ENCODE peak calls at places on chromosomes 1 and 21, in ten cellular contexts. One of them, this sample, is unnamed.

GRCh38 chr1:92907949-92908684 is 53.1 kb downstream of the DIPK1A start:
- DNase-seq in lower lobe of right lung: no peak
- DNase-seq in heart left ventricle: no peak
- DNase-seq in lower leg skin: no peak
- DNase-seq in stomach: no peak
- DNase-seq in ovary: no peak
- DNase-seq in tibial nerve: no peak
- DNase-seq in psoas muscle: no peak
- DNase-seq in LNCaP clone FGC: no peak
- DNase-seq in mucosa of descending colon: no peak
- DNase-seq in this sample: no peak

GRCh38 chr1:103267893-103268292 is 159.6 kb upstream of the COL11A1 start:
- DNase-seq in lower lobe of right lung: no peak
- DNase-seq in heart left ventricle: no peak
- DNase-seq in lower leg skin: no peak
- DNase-seq in stomach: no peak
- DNase-seq in ovary: no peak
- DNase-seq in tibial nerve: no peak
- DNase-seq in psoas muscle: no peak
- DNase-seq in LNCaP clone FGC: no peak
- DNase-seq in mucosa of descending colon: no peak
- DNase-seq in this sample: no peak

GRCh38 chr1:2986549-2987305 is 34.5 kb upstream of the ACTRT2 start:
- DNase-seq in lower lobe of right lung: no peak
- DNase-seq in heart left ventricle: no peak
- DNase-seq in lower leg skin: no peak
- DNase-seq in stomach: no peak
- DNase-seq in ovary: no peak
- DNase-seq in tibial nerve: no peak
- DNase-seq in psoas muscle: no peak
- DNase-seq in LNCaP clone FGC: no peak
- DNase-seq in mucosa of descending colon: peak
- DNase-seq in this sample: no peak

GRCh38 chr1:240171907-240172306 is 80.2 kb downstream of the FMN2 start:
- DNase-seq in lower lobe of right lung: no peak
- DNase-seq in heart left ventricle: no peak
- DNase-seq in lower leg skin: no peak
- DNase-seq in stomach: no peak
- DNase-seq in ovary: no peak
- DNase-seq in tibial nerve: no peak
- DNase-seq in psoas muscle: no peak
- DNase-seq in LNCaP clone FGC: no peak
- DNase-seq in mucosa of descending colon: no peak
- DNase-seq in this sample: no peak

GRCh38 chr1:14909920-14910466 is 243.6 kb upstream of the TMEM51 start:
- DNase-seq in lower lobe of right lung: no peak
- DNase-seq in heart left ventricle: no peak
- DNase-seq in lower leg skin: no peak
- DNase-seq in stomach: no peak
- DNase-seq in ovary: no peak
- DNase-seq in tibial nerve: no peak
- DNase-seq in psoas muscle: no peak
- DNase-seq in LNCaP clone FGC: no peak
- DNase-seq in mucosa of descending colon: no peak
- DNase-seq in this sample: no peak

GRCh38 chr1:206538086-206538781 is 30.9 kb downstream of the RASSF5 start:
- DNase-seq in lower lobe of right lung: no peak
- DNase-seq in heart left ventricle: no peak
- DNase-seq in lower leg skin: no peak
- DNase-seq in stomach: peak
- DNase-seq in ovary: no peak
- DNase-seq in tibial nerve: no peak
- DNase-seq in psoas muscle: no peak
- DNase-seq in LNCaP clone FGC: no peak
- DNase-seq in mucosa of descending colon: no peak
- DNase-seq in this sample: no peak

GRCh38 chr1:210739627-210740026 is 394.3 kb downstream of the KCNH1 start:
- DNase-seq in lower lobe of right lung: no peak
- DNase-seq in heart left ventricle: no peak
- DNase-seq in lower leg skin: no peak
- DNase-seq in stomach: no peak
- DNase-seq in ovary: no peak
- DNase-seq in tibial nerve: no peak
- DNase-seq in psoas muscle: no peak
- DNase-seq in LNCaP clone FGC: no peak
- DNase-seq in mucosa of descending colon: no peak
- DNase-seq in this sample: peak

GRCh38 chr21:38979271-38980196 is 173.8 kb downstream of the ETS2 start:
- DNase-seq in lower lobe of right lung: no peak
- DNase-seq in heart left ventricle: no peak
- DNase-seq in lower leg skin: no peak
- DNase-seq in stomach: no peak
- DNase-seq in ovary: no peak
- DNase-seq in tibial nerve: no peak
- DNase-seq in psoas muscle: no peak
- DNase-seq in LNCaP clone FGC: no peak
- DNase-seq in mucosa of descending colon: no peak
- DNase-seq in this sample: no peak

GRCh38 chr1:209190591-209191241 is 392.8 kb upstream of the CAMK1G start:
- DNase-seq in lower lobe of right lung: peak
- DNase-seq in heart left ventricle: peak
- DNase-seq in lower leg skin: no peak
- DNase-seq in stomach: peak
- DNase-seq in ovary: no peak
- DNase-seq in tibial nerve: no peak
- DNase-seq in psoas muscle: no peak
- DNase-seq in LNCaP clone FGC: no peak
- DNase-seq in mucosa of descending colon: no peak
- DNase-seq in this sample: no peak

GRCh38 chr1:29643281-29643680 is 407.0 kb downstream of the PTPRU start:
- DNase-seq in lower lobe of right lung: no peak
- DNase-seq in heart left ventricle: no peak
- DNase-seq in lower leg skin: peak
- DNase-seq in stomach: no peak
- DNase-seq in ovary: no peak
- DNase-seq in tibial nerve: no peak
- DNase-seq in psoas muscle: no peak
- DNase-seq in LNCaP clone FGC: no peak
- DNase-seq in mucosa of descending colon: no peak
- DNase-seq in this sample: peak

GRCh38 chr1:217747156-217747769 is 116.1 kb downstream of the SPATA17 start:
- DNase-seq in lower lobe of right lung: no peak
- DNase-seq in heart left ventricle: no peak
- DNase-seq in lower leg skin: no peak
- DNase-seq in stomach: no peak
- DNase-seq in ovary: no peak
- DNase-seq in tibial nerve: no peak
- DNase-seq in psoas muscle: no peak
- DNase-seq in LNCaP clone FGC: no peak
- DNase-seq in mucosa of descending colon: no peak
- DNase-seq in this sample: no peak

GRCh38 chr1:219926363-219926998 is 1.9 kb downstream of the SLC30A10 start:
- DNase-seq in lower lobe of right lung: no peak
- DNase-seq in heart left ventricle: no peak
- DNase-seq in lower leg skin: no peak
- DNase-seq in stomach: no peak
- DNase-seq in ovary: no peak
- DNase-seq in tibial nerve: no peak
- DNase-seq in psoas muscle: no peak
- DNase-seq in LNCaP clone FGC: no peak
- DNase-seq in mucosa of descending colon: no peak
- DNase-seq in this sample: no peak

GRCh38 chr1:45543599-45544417 is 6.8 kb upstream of the AKR1A1 start:
- DNase-seq in lower lobe of right lung: peak
- DNase-seq in heart left ventricle: peak
- DNase-seq in lower leg skin: peak
- DNase-seq in stomach: peak
- DNase-seq in ovary: peak
- DNase-seq in tibial nerve: no peak
- DNase-seq in psoas muscle: peak
- DNase-seq in LNCaP clone FGC: no peak
- DNase-seq in mucosa of descending colon: peak
- DNase-seq in this sample: no peak

GRCh38 chr1:59107516-59107915 is 189.4 kb upstream of the FGGY start:
- DNase-seq in lower lobe of right lung: no peak
- DNase-seq in heart left ventricle: peak
- DNase-seq in lower leg skin: peak
- DNase-seq in stomach: peak
- DNase-seq in ovary: peak
- DNase-seq in tibial nerve: peak
- DNase-seq in psoas muscle: peak
- DNase-seq in LNCaP clone FGC: no peak
- DNase-seq in mucosa of descending colon: no peak
- DNase-seq in this sample: peak

GRCh38 chr1:1778827-1779675 is 781 bp upstream of the NADK start:
- DNase-seq in lower lobe of right lung: peak
- DNase-seq in heart left ventricle: peak
- DNase-seq in lower leg skin: peak
- DNase-seq in stomach: peak
- DNase-seq in ovary: peak
- DNase-seq in tibial nerve: peak
- DNase-seq in psoas muscle: peak
- DNase-seq in LNCaP clone FGC: peak
- DNase-seq in mucosa of descending colon: peak
- DNase-seq in this sample: peak

GRCh38 chr1:35633526-35633925 is 7.8 kb downstream of the PSMB2 start:
- DNase-seq in lower lobe of right lung: no peak
- DNase-seq in heart left ventricle: no peak
- DNase-seq in lower leg skin: no peak
- DNase-seq in stomach: no peak
- DNase-seq in ovary: no peak
- DNase-seq in tibial nerve: no peak
- DNase-seq in psoas muscle: no peak
- DNase-seq in LNCaP clone FGC: no peak
- DNase-seq in mucosa of descending colon: no peak
- DNase-seq in this sample: no peak

GRCh38 chr1:36771222-36771621 is 263.1 kb downstream of the GRIK3 start:
- DNase-seq in lower lobe of right lung: no peak
- DNase-seq in heart left ventricle: no peak
- DNase-seq in lower leg skin: no peak
- DNase-seq in stomach: no peak
- DNase-seq in ovary: no peak
- DNase-seq in tibial nerve: no peak
- DNase-seq in psoas muscle: no peak
- DNase-seq in LNCaP clone FGC: no peak
- DNase-seq in mucosa of descending colon: no peak
- DNase-seq in this sample: no peak

GRCh38 chr1:183281039-183281438 is 95.0 kb downstream of the LAMC2 start:
- DNase-seq in lower lobe of right lung: peak
- DNase-seq in heart left ventricle: no peak
- DNase-seq in lower leg skin: peak
- DNase-seq in stomach: peak
- DNase-seq in ovary: peak
- DNase-seq in tibial nerve: peak
- DNase-seq in psoas muscle: peak
- DNase-seq in LNCaP clone FGC: no peak
- DNase-seq in mucosa of descending colon: no peak
- DNase-seq in this sample: peak

GRCh38 chr1:180631197-180631765 is 541 bp upstream of the XPR1 start:
- DNase-seq in lower lobe of right lung: no peak
- DNase-seq in heart left ventricle: no peak
- DNase-seq in lower leg skin: no peak
- DNase-seq in stomach: no peak
- DNase-seq in ovary: no peak
- DNase-seq in tibial nerve: no peak
- DNase-seq in psoas muscle: no peak
- DNase-seq in LNCaP clone FGC: no peak
- DNase-seq in mucosa of descending colon: no peak
- DNase-seq in this sample: no peak
- H3K4me3 ChIP-seq in lower lobe of right lung: no peak
- H3K4me3 ChIP-seq in heart left ventricle: no peak
- H3K4me3 ChIP-seq in lower leg skin: no peak
- H3K4me3 ChIP-seq in stomach: no peak
- H3K4me3 ChIP-seq in ovary: peak
- H3K4me3 ChIP-seq in tibial nerve: peak
- H3K4me3 ChIP-seq in psoas muscle: peak
- H3K4me3 ChIP-seq in LNCaP clone FGC: no peak
- H3K4me3 ChIP-seq in mucosa of descending colon: no peak
- H3K4me3 ChIP-seq in this sample: no peak

GRCh38 chr1:5643360-5644090 is 348.7 kb downstream of the NPHP4 start:
- DNase-seq in lower lobe of right lung: no peak
- DNase-seq in heart left ventricle: no peak
- DNase-seq in lower leg skin: no peak
- DNase-seq in stomach: peak
- DNase-seq in ovary: no peak
- DNase-seq in tibial nerve: no peak
- DNase-seq in psoas muscle: no peak
- DNase-seq in LNCaP clone FGC: no peak
- DNase-seq in mucosa of descending colon: no peak
- DNase-seq in this sample: no peak
- TF ChIP-seq CTCF in lower lobe of right lung: no peak
- TF ChIP-seq CTCF in heart left ventricle: no peak
- TF ChIP-seq CTCF in lower leg skin: no peak
- TF ChIP-seq CTCF in stomach: no peak
- TF ChIP-seq CTCF in ovary: no peak
- TF ChIP-seq CTCF in tibial nerve: no peak
- TF ChIP-seq CTCF in psoas muscle: no peak
- TF ChIP-seq CTCF in LNCaP clone FGC: no peak
- TF ChIP-seq CTCF in mucosa of descending colon: no peak
- TF ChIP-seq CTCF in this sample: no peak

GRCh38 chr1:43981135-43981491 is 2.1 kb downstream of the B4GALT2 start:
- DNase-seq in lower lobe of right lung: no peak
- DNase-seq in heart left ventricle: no peak
- DNase-seq in lower leg skin: no peak
- DNase-seq in stomach: peak
- DNase-seq in ovary: no peak
- DNase-seq in tibial nerve: no peak
- DNase-seq in psoas muscle: no peak
- DNase-seq in LNCaP clone FGC: no peak
- DNase-seq in mucosa of descending colon: peak
- DNase-seq in this sample: no peak
- H3K4me3 ChIP-seq in lower lobe of right lung: no peak
- H3K4me3 ChIP-seq in heart left ventricle: no peak
- H3K4me3 ChIP-seq in lower leg skin: no peak
- H3K4me3 ChIP-seq in stomach: peak
- H3K4me3 ChIP-seq in ovary: no peak
- H3K4me3 ChIP-seq in tibial nerve: no peak
- H3K4me3 ChIP-seq in psoas muscle: no peak
- H3K4me3 ChIP-seq in LNCaP clone FGC: no peak
- H3K4me3 ChIP-seq in mucosa of descending colon: no peak
- H3K4me3 ChIP-seq in this sample: no peak

DNA sequence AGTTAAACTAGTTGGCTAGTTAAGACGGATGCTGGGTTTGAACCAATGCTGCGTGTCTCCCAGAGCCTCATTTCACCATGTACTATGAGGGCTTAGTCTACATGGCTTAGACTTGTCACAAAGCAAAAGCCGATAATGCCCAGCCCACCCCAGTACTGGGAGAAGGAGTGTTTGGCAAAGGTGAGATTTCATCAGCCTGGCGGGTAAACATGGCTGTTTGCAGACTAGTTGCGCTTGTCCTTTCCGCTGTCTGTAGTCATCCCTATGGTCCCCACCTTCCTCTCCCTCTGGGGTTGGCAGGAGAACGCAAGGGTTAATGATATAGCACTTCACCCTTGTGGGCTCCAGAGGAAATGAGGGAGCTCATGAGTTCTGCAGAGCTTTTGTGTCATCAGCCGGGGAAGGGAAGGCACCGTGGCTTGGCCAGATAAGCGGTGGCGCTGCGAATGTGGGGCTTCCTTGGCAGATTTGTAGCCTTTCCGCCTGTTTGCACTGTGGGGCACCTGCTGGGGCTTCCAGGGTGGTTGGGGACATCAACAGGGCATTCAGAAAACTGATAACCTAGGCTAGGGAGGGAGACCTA is 29.2 kb downstream of the SOX13 start:
- DNase-seq in lower lobe of right lung: no peak
- DNase-seq in heart left ventricle: no peak
- DNase-seq in lower leg skin: no peak
- DNase-seq in stomach: no peak
- DNase-seq in ovary: no peak
- DNase-seq in tibial nerve: no peak
- DNase-seq in psoas muscle: no peak
- DNase-seq in LNCaP clone FGC: no peak
- DNase-seq in mucosa of descending colon: no peak
- DNase-seq in this sample: no peak
- TF ChIP-seq CTCF in lower lobe of right lung: no peak
- TF ChIP-seq CTCF in heart left ventricle: no peak
- TF ChIP-seq CTCF in lower leg skin: no peak
- TF ChIP-seq CTCF in stomach: no peak
- TF ChIP-seq CTCF in ovary: no peak
- TF ChIP-seq CTCF in tibial nerve: no peak
- TF ChIP-seq CTCF in psoas muscle: no peak
- TF ChIP-seq CTCF in LNCaP clone FGC: no peak
- TF ChIP-seq CTCF in mucosa of descending colon: no peak
- TF ChIP-seq CTCF in this sample: no peak